ENCODE peak calls at places on chromosomes 7 and 10, in eight cellular contexts. F, S, V, A, E, X, I and P are unnamed samples.
A peak's percentile ranks its signal among the peaks of the same experiment; 100 is the strongest.

GRCh38 chr10:87961314-87961713 is 97.9 kb downstream of the PTEN start:
- DNase-seq in I (no peak), S (no peak), E (no peak), A (no peak), F (no peak), V (peak; percentile 82), X (no peak), P (no peak)

GRCh38 chr7:155944901-155945300 is 132.6 kb upstream of the SHH start:
- DNase-seq in X (no peak), V (no peak), A (no peak), I (no peak), F (no peak), E (no peak), S (no peak), P (no peak)

GRCh38 chr7:49876202-49876601 is 102.8 kb downstream of the VWC2 start:
- DNase-seq in X (no peak), S (no peak), V (no peak), A (no peak), E (no peak), F (no peak), I (no peak), P (no peak)

GRCh38 chr7:5476001-5476400 is 52.4 kb upstream of the TNRC18 start:
- DNase-seq in X (no peak), E (no peak), F (no peak), V (no peak), A (no peak), I (peak; percentile 52), S (no peak), P (no peak)

GRCh38 chr7:100585511-100586265 is at the start of gene LRCH4:
- DNase-seq in A (peak; percentile 59), X (peak; percentile 77), V (peak; percentile 50), I (peak; percentile 100), S (no peak), E (peak; percentile 59), F (no peak), P (peak; percentile 52)

GRCh38 chr10:2908851-2909630 is 158.3 kb upstream of the PFKP start:
- DNase-seq in E (no peak), A (no peak), S (no peak), X (no peak), I (no peak), V (no peak), F (no peak), P (no peak)

GRCh38 chr7:99557196-99557607 is 1.2 kb upstream of the ZNF655 start:
- DNase-seq in S (no peak), A (no peak), V (no peak), X (no peak), I (peak; percentile 2), F (no peak), E (no peak), P (no peak)

GRCh38 chr7:14507617-14508016 is 394.9 kb downstream of the DGKB start:
- DNase-seq in A (no peak), I (no peak), E (no peak), S (no peak), X (no peak), V (peak; percentile 99), F (no peak), P (no peak)

GRCh38 chr7:17248527-17248926 is 49.9 kb upstream of the AHR start:
- DNase-seq in E (no peak), V (no peak), X (no peak), F (no peak), I (no peak), A (no peak), S (no peak), P (no peak)

GRCh38 chr10:59018977-59019376 is 157.5 kb upstream of the PHYHIPL start:
- DNase-seq in F (no peak), A (no peak), S (no peak), V (no peak), E (no peak), I (no peak), X (no peak), P (no peak)

GRCh38 chr7:98805956-98806838 is 63.6 kb downstream of the TMEM130 start:
- DNase-seq in S (no peak), F (no peak), I (no peak), A (no peak), V (no peak), E (no peak), X (no peak), P (no peak)

GRCh38 chr10:118583611-118584010 is 11.8 kb downstream of the PRLHR start:
- DNase-seq in X (no peak), A (no peak), F (no peak), V (peak; percentile 49), S (no peak), E (no peak), I (no peak), P (no peak)

GRCh38 chr7:17055596-17055995 is 173.8 kb upstream of the AGR3 start:
- DNase-seq in E (no peak), X (no peak), V (no peak), A (no peak), S (no peak), I (no peak), F (no peak), P (no peak)

GRCh38 chr10:36177071-36177470 is 535.0 kb upstream of the FZD8 start:
- DNase-seq in I (no peak), F (no peak), A (no peak), V (no peak), S (no peak), E (no peak), X (no peak), P (no peak)

GRCh38 chr10:91054325-91054724 is 133.4 kb upstream of the ANKRD1 start:
- DNase-seq in F (no peak), V (no peak), I (no peak), A (no peak), X (no peak), S (no peak), E (no peak), P (no peak)

GRCh38 chr10:67665491-67665890 is 30.5 kb downstream of the CTNNA3 start:
- DNase-seq in I (peak; percentile 8), V (peak; percentile 22), X (no peak), A (peak; percentile 8), E (no peak), F (peak; percentile 64), S (no peak), P (no peak)

GRCh38 chr10:119355930-119356329 is 148.6 kb downstream of the GRK5 start:
- DNase-seq in E (no peak), S (no peak), I (no peak), F (peak; percentile 63), X (no peak), A (no peak), V (peak; percentile 4), P (no peak)

GRCh38 chr7:713488-714230 is 12.8 kb upstream of the DNAAF5 start:
- DNase-seq in I (peak; percentile 62), E (no peak), X (no peak), S (no peak), F (no peak), V (no peak), A (no peak), P (no peak)

GRCh38 chr7:1998146-1998545 is 234.6 kb downstream of the MAD1L1 start:
- DNase-seq in A (no peak), E (no peak), X (no peak), F (no peak), S (no peak), V (no peak), I (no peak), P (no peak)
- H3K4me3 ChIP-seq in A (no peak overlapping the region), E (no peak overlapping the region), X (no peak overlapping the region), F (no peak overlapping the region), S (no peak overlapping the region), V (no peak overlapping the region), I (no peak overlapping the region), P (no peak overlapping the region)

GRCh38 chr10:24951201-24952145 is 933 bp downstream of the PRTFDC1 start:
- DNase-seq in S (no peak), F (no peak), V (no peak), X (peak; percentile 49), A (peak; percentile 33), E (no peak), I (peak; percentile 65), P (no peak)
- H3K4me3 ChIP-seq in S (peak overlapping the region; percentile 79), F (no peak overlapping the region), V (peak overlapping the region; percentile 59), X (peak overlapping the region; percentile 56), A (peak overlapping the region; percentile 70), E (no peak overlapping the region), I (peak overlapping the region; percentile 73), P (no peak overlapping the region)

GRCh38 chr10:44385423-44385725 is 477 bp upstream of the CXCL12 start:
- DNase-seq in E (no peak), X (no peak), S (no peak), I (peak; percentile 76), V (no peak), F (no peak), A (no peak), P (no peak)

GRCh38 chr10:44384601-44385422 is at the start of gene CXCL12:
- DNase-seq in E (no peak), V (no peak), F (no peak), X (peak; percentile 17), I (peak; percentile 95), A (peak; percentile 22), S (no peak), P (peak; percentile 89)

GRCh38 chr10:44383749-44384600 is 922 bp downstream of the CXCL12 start:
- DNase-seq in A (no peak), I (peak; percentile 72), F (no peak), V (no peak), X (no peak), S (no peak), E (no peak), P (no peak)

GRCh38 chr10:44386546-44387052 is 1.7 kb upstream of the CXCL12 start:
- DNase-seq in E (no peak), S (no peak), I (peak; percentile 97), F (no peak), A (peak; percentile 73), X (peak; percentile 57), V (no peak), P (peak; percentile 93)

GRCh38 chr10:44385726-44386438 is 985 bp upstream of the CXCL12 start:
- DNase-seq in F (no peak), X (no peak), E (no peak), A (no peak), I (peak; percentile 80), S (no peak), V (no peak), P (peak; percentile 86)
- H3K4me3 ChIP-seq in F (no peak overlapping the region), X (no peak overlapping the region), E (no peak overlapping the region), A (no peak overlapping the region), I (peak overlapping the region; percentile 84), S (peak overlapping the region; percentile 79), V (no peak overlapping the region), P (no peak overlapping the region)

DNA sequence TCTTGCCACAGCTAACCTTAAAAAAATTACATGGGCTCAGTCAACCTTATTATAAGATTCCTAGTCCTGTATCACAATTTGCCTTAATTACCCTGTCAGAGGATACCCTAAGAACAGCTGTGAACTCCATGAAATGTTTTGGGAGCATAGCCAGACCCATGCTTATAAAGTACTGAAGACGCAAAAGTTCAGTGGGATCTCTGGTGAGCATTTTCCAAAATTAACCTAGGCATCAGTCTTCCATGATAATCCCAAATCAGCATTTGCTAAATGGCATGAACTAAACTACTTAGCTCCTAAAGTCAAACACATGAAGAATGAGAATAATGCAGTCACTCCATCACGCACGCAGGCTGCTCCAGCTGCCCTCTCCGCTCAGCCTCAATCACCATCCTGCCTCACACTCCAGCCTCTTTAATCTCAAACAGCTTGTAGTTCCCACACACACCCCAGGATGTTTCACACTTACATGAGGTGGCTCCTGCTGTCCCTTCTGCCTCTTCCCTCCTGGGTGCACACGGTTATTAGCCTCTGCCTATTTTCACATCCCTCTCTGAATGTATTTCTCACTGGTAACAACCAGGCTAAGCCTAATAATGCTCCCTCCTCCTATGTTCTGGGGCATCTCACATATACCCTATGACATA is 15.3 kb downstream of the IGF2BP3 start:
- DNase-seq in X (no peak), S (no peak), I (no peak), F (no peak), A (no peak), V (no peak), E (no peak), P (no peak)
- H3K4me3 ChIP-seq in X (no peak overlapping the region), S (no peak overlapping the region), I (no peak overlapping the region), F (no peak overlapping the region), A (no peak overlapping the region), V (no peak overlapping the region), E (no peak overlapping the region), P (no peak overlapping the region)

GRCh38 chr10:49760789-49761188 is 1.3 kb downstream of the OGDHL start:
- DNase-seq in V (no peak), F (no peak), A (no peak), I (peak; percentile 39), X (no peak), S (no peak), E (no peak), P (no peak)
- H3K4me3 ChIP-seq in V (no peak overlapping the region), F (no peak overlapping the region), A (peak overlapping the region; percentile 76), I (no peak overlapping the region), X (no peak overlapping the region), S (no peak overlapping the region), E (no peak overlapping the region), P (no peak overlapping the region)